ENCODE peak calls at places on chromosomes 11 and 22, in five cellular contexts. L, R, J, T and M are unnamed samples.
A peak's percentile ranks its signal among the peaks of the same experiment; 100 is the strongest.

GRCh38 chr22:39959640-39960447 is at the start of gene TMA7B:
- DNase-seq in L (no peak), R (peak; percentile 37), J (no peak), T (no peak), M (peak; percentile 56)

GRCh38 chr11:74388678-74389327 is 9.4 kb downstream of the PGM2L1 start:
- DNase-seq in L (peak; percentile 48), R (no peak), J (no peak), T (peak; percentile 65), M (peak; percentile 32)

GRCh38 chr11:69588270-69588669 is 52.7 kb upstream of the CCND1 start:
- DNase-seq in L (no peak), R (no peak), J (peak; percentile 23), T (no peak), M (no peak)

GRCh38 chr11:27552356-27552755 is 45.8 kb upstream of the LIN7C start:
- DNase-seq in L (no peak), R (no peak), J (no peak), T (no peak), M (no peak)

GRCh38 chr22:45462034-45462655 is 40.5 kb upstream of the FBLN1 start:
- DNase-seq in L (no peak), R (no peak), J (no peak), T (no peak), M (peak; percentile 34)

GRCh38 chr11:134003792-134004405 is 47.1 kb upstream of the IGSF9B start:
- DNase-seq in L (no peak), R (no peak), J (no peak), T (no peak), M (no peak)

GRCh38 chr11:107182983-107183382 is 164.7 kb upstream of the GUCY1A2 start:
- DNase-seq in L (no peak), R (no peak), J (no peak), T (no peak), M (no peak)

GRCh38 chr11:3942956-3943497 is 87.6 kb downstream of the STIM1 start:
- DNase-seq in L (no peak), R (no peak), J (no peak), T (peak; percentile 32), M (no peak)

GRCh38 chr11:32088117-32088941 is 2.5 kb upstream of the RCN1 start:
- DNase-seq in L (peak; percentile 73), R (peak; percentile 10), J (no peak), T (peak; percentile 23), M (no peak)

GRCh38 chr11:113447621-113448310 is 27.4 kb downstream of the DRD2 start:
- DNase-seq in L (no peak), R (no peak), J (no peak), T (no peak), M (no peak)

GRCh38 chr11:119479685-119480275 is 56.8 kb upstream of the THY1 start:
- DNase-seq in L (no peak), R (no peak), J (peak; percentile 43), T (no peak), M (no peak)

GRCh38 chr11:118912742-118913410 is 12.8 kb downstream of the BCL9L start:
- DNase-seq in L (peak; percentile 38), R (no peak), J (no peak), T (no peak), M (no peak)

GRCh38 chr11:77865805-77866204 is 44.9 kb downstream of the AAMDC start:
- DNase-seq in L (no peak), R (no peak), J (no peak), T (no peak), M (no peak)

GRCh38 chr11:109668973-109669634 is 247.1 kb downstream of the C11orf87 start:
- DNase-seq in L (no peak), R (no peak), J (no peak), T (no peak), M (no peak)

GRCh38 chr11:14620027-14620511 is 23.5 kb upstream of the PDE3B start:
- DNase-seq in L (no peak), R (no peak), J (no peak), T (no peak), M (no peak)

GRCh38 chr11:662689-663274 is 25.7 kb downstream of the DRD4 start:
- DNase-seq in L (peak; percentile 68), R (peak; percentile 63), J (no peak), T (peak; percentile 1), M (no peak)